ENCODE peak calls at places on chromosomes 5 and 9, in five cellular contexts. One of them, this sample, is unnamed.

GRCh38 chr5:52283221-52283620 is 504.5 kb upstream of the ITGA1 start:
- DNase-seq in transverse colon: no peak
- DNase-seq in HepG2: no peak
- DNase-seq in ovary: no peak
- DNase-seq in A549: no peak
- DNase-seq in this sample: no peak

GRCh38 chr9:130680836-130681768 is 12.5 kb upstream of the EXOSC2 start:
- DNase-seq in ovary: peak
- DNase-seq in transverse colon: peak
- DNase-seq in A549: peak
- DNase-seq in HepG2: peak
- DNase-seq in this sample: no peak

GRCh38 chr5:390571-391491 is 52.1 kb upstream of the EXOC3 start:
- DNase-seq in A549: no peak
- DNase-seq in HepG2: no peak
- DNase-seq in transverse colon: no peak
- DNase-seq in ovary: peak
- DNase-seq in this sample: peak

GRCh38 chr5:141814064-141814982 is 63.9 kb downstream of the PCDH1 start:
- DNase-seq in A549: peak
- DNase-seq in HepG2: peak
- DNase-seq in ovary: no peak
- DNase-seq in transverse colon: peak
- DNase-seq in this sample: no peak

GRCh38 chr5:72815580-72816296 is 723 bp upstream of the TNPO1 start:
- DNase-seq in HepG2: no peak
- DNase-seq in ovary: no peak
- DNase-seq in transverse colon: no peak
- DNase-seq in A549: peak
- DNase-seq in this sample: no peak

GRCh38 chr9:113620377-113621161 is 157.0 kb downstream of the RGS3 start:
- DNase-seq in ovary: peak
- DNase-seq in HepG2: peak
- DNase-seq in transverse colon: peak
- DNase-seq in A549: peak
- DNase-seq in this sample: peak

GRCh38 chr5:126866837-126867236 is 89.9 kb downstream of the LMNB1 start:
- DNase-seq in ovary: no peak
- DNase-seq in transverse colon: no peak
- DNase-seq in HepG2: no peak
- DNase-seq in A549: no peak
- DNase-seq in this sample: no peak

GRCh38 chr9:125476645-125477044 is 215.0 kb downstream of the GAPVD1 start:
- DNase-seq in transverse colon: no peak
- DNase-seq in ovary: no peak
- DNase-seq in A549: no peak
- DNase-seq in HepG2: peak
- DNase-seq in this sample: no peak

GRCh38 chr5:96320797-96321196 is 112.3 kb downstream of the PCSK1 start:
- DNase-seq in ovary: no peak
- DNase-seq in A549: no peak
- DNase-seq in transverse colon: no peak
- DNase-seq in HepG2: no peak
- DNase-seq in this sample: no peak

GRCh38 chr9:37914154-37914551 is 10.2 kb upstream of the SLC25A51 start:
- DNase-seq in A549: no peak
- DNase-seq in HepG2: no peak
- DNase-seq in ovary: no peak
- DNase-seq in transverse colon: no peak
- DNase-seq in this sample: no peak

GRCh38 chr9:35948901-35949318 is 9.0 kb downstream of the OR2S2 start:
- DNase-seq in A549: no peak
- DNase-seq in HepG2: peak
- DNase-seq in ovary: no peak
- DNase-seq in transverse colon: peak
- DNase-seq in this sample: no peak

GRCh38 chr9:79346350-79347020 is 225.3 kb upstream of the TLE4 start:
- DNase-seq in transverse colon: no peak
- DNase-seq in ovary: no peak
- DNase-seq in A549: no peak
- DNase-seq in HepG2: no peak
- DNase-seq in this sample: no peak

GRCh38 chr9:81814794-81815464 is 113.3 kb upstream of the SPATA31D4 start:
- DNase-seq in HepG2: no peak
- DNase-seq in A549: no peak
- DNase-seq in ovary: no peak
- DNase-seq in transverse colon: no peak
- DNase-seq in this sample: no peak

GRCh38 chr5:154197801-154198461 is 7.4 kb downstream of the GALNT10 start:
- DNase-seq in transverse colon: no peak
- DNase-seq in HepG2: peak
- DNase-seq in ovary: no peak
- DNase-seq in A549: peak
- DNase-seq in this sample: no peak

GRCh38 chr5:162488077-162488476 is 420.5 kb downstream of the GABRG2 start:
- DNase-seq in A549: no peak
- DNase-seq in transverse colon: no peak
- DNase-seq in ovary: no peak
- DNase-seq in HepG2: no peak
- DNase-seq in this sample: no peak

GRCh38 chr5:61330879-61331406 is 1.1 kb upstream of the ZSWIM6 start:
- DNase-seq in A549: peak
- DNase-seq in HepG2: peak
- DNase-seq in transverse colon: peak
- DNase-seq in ovary: peak
- DNase-seq in this sample: peak
- TF ChIP-seq POLR2A in A549: no peak
- TF ChIP-seq POLR2A in HepG2: no peak
- TF ChIP-seq POLR2A in transverse colon: peak
- TF ChIP-seq POLR2A in ovary: no peak
- TF ChIP-seq POLR2A in this sample: no peak

DNA sequence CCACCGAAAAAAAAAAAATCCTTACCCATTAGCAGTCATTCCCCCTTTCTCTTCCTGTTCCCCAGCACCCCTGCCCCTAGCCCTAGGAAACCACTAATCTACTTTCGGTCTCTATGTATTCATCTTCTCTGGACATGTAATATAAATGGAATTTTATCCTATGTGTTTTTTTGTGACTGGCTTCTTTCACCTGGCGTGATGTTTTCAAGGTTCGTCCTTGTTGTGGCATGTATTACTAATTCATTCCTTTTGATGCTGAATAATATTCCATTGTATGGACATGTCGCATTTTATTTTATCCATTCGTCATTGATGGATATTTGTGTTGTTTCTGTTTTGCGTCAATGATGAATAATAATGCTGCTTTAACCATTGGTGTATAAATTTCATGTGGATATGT is 42.8 kb upstream of the SH3GL2 start:
- DNase-seq in transverse colon: no peak
- DNase-seq in HepG2: no peak
- DNase-seq in ovary: no peak
- DNase-seq in A549: no peak
- DNase-seq in this sample: no peak
- TF ChIP-seq EP300 in transverse colon: no peak
- TF ChIP-seq EP300 in HepG2: no peak
- TF ChIP-seq EP300 in ovary: no peak
- TF ChIP-seq EP300 in A549: no peak
- TF ChIP-seq EP300 in this sample: no peak

GRCh38 chr5:42993516-42994284 is 46.4 kb downstream of the ANXA2R start:
- DNase-seq in HepG2: no peak
- DNase-seq in ovary: no peak
- DNase-seq in transverse colon: peak
- DNase-seq in A549: no peak
- DNase-seq in this sample: no peak
- TF ChIP-seq POLR2A in HepG2: no peak
- TF ChIP-seq POLR2A in ovary: no peak
- TF ChIP-seq POLR2A in transverse colon: no peak
- TF ChIP-seq POLR2A in A549: no peak
- TF ChIP-seq POLR2A in this sample: no peak

GRCh38 chr5:45680950-45681349 is 15.2 kb downstream of the HCN1 start:
- DNase-seq in A549: no peak
- DNase-seq in HepG2: no peak
- DNase-seq in transverse colon: no peak
- DNase-seq in ovary: no peak
- DNase-seq in this sample: no peak

GRCh38 chr5:45684118-45684517 is 12.1 kb downstream of the HCN1 start:
- DNase-seq in HepG2: no peak
- DNase-seq in ovary: no peak
- DNase-seq in transverse colon: no peak
- DNase-seq in A549: no peak
- DNase-seq in this sample: no peak

GRCh38 chr5:45691656-45692055 is 4.5 kb downstream of the HCN1 start:
- DNase-seq in HepG2: no peak
- DNase-seq in ovary: no peak
- DNase-seq in A549: no peak
- DNase-seq in transverse colon: no peak
- DNase-seq in this sample: no peak

GRCh38 chr5:45692481-45692880 is 3.7 kb downstream of the HCN1 start:
- DNase-seq in transverse colon: no peak
- DNase-seq in HepG2: no peak
- DNase-seq in ovary: no peak
- DNase-seq in A549: no peak
- DNase-seq in this sample: no peak

DNA sequence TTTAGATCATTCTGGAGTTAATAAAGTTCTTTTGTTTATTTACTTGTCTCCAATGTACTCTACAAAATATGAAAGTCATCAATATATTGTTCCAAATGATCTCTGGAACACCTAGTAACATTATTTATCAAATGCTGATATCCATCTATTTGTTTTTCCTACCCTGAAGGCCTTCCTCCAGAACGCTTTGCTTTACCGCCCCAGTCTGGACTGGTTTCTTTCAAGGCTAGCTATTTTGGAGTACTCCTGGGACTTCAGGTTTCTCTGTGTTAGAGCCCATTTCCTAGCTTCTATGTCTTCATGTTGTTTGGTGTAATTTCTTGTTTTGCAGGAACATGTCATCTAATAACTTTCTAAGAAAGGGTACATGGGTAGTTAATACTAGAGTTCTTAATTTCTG is 9.6 kb downstream of the HCN1 start:
- DNase-seq in transverse colon: no peak
- DNase-seq in HepG2: no peak
- DNase-seq in A549: no peak
- DNase-seq in ovary: no peak
- DNase-seq in this sample: no peak
- TF ChIP-seq EP300 in transverse colon: no peak
- TF ChIP-seq EP300 in HepG2: no peak
- TF ChIP-seq EP300 in A549: no peak
- TF ChIP-seq EP300 in ovary: no peak
- TF ChIP-seq EP300 in this sample: no peak

DNA sequence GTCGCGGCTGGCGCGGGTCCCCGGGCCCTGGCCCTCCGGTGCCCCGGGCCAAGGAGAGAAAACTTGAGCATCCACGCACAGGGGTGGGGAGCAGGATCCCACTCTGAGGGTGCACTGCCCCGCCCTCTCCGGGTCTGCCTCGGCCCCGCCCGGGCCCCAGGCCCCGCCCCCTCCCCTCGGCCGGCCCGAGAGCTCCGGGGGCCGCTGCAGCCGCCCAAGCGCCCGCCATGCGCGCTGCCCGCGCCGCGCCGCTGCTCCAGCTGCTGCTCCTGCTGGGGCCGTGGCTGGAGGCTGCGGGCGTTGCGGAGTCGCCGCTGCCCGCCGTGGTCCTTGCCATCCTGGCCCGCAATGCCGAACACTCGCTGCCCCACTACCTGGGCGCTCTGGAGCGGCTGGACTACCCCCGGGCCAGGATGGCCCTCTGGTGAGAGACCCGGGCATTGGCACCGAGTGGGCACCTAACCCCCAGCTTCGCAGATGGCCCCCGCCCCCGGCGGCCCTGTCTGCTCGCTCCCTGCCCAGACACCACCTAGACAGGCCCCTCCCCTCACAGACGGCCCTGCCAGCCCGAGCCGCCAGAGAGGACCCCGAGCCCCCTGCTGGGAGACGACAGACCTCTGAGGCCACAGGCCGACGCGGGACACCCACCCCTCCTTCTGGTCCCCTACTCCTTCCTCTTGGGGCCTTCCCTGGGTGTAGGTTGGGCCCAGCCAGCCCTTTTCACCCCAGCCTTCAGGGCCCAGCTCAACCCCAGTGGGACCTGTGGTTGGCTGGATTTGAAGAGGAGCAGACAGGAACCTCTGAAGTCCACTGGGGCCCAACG is at the start of gene CERCAM:
- DNase-seq in ovary: peak
- DNase-seq in A549: peak
- DNase-seq in HepG2: peak
- DNase-seq in transverse colon: peak
- DNase-seq in this sample: no peak
- TF ChIP-seq POLR2A in ovary: no peak
- TF ChIP-seq POLR2A in A549: peak
- TF ChIP-seq POLR2A in HepG2: peak
- TF ChIP-seq POLR2A in transverse colon: no peak
- TF ChIP-seq POLR2A in this sample: no peak

DNA sequence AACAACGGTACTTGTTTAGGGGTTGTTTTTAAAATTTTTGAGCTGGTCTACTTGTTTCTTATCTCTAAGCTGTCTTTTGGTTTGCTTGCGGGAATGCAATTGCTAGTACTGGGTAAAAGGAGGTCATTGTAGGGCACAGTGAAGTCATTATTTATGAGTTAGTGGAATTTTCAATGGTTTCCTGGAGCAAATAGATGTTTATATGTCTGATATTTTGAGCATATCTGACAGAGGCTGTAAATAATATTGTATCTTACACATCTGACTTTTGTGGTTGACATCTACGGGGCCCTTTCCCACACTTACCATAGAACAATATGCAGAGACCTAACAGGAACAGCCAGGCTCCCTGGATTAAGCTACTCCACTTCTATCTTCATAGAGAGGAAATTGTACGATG is 90.4 kb upstream of the IL6ST start:
- DNase-seq in transverse colon: no peak
- DNase-seq in HepG2: no peak
- DNase-seq in ovary: no peak
- DNase-seq in A549: no peak
- DNase-seq in this sample: no peak
- TF ChIP-seq EP300 in transverse colon: no peak
- TF ChIP-seq EP300 in HepG2: no peak
- TF ChIP-seq EP300 in ovary: no peak
- TF ChIP-seq EP300 in A549: no peak
- TF ChIP-seq EP300 in this sample: no peak